ENCODE peak calls at places on chromosomes 1 and 21, in eight cellular contexts. J, W, Q, D, M, F, O and E are unnamed samples.

GRCh38 chr1:84930329-84930728 is 37.3 kb upstream of the LPAR3 start:
- DNase-seq in J (no peak), W (no peak), Q (no peak), D (no peak), M (no peak), F (no peak), O (no peak), E (no peak)

GRCh38 chr1:65310078-65310587 is 790 bp downstream of the DNAJC6 start:
- DNase-seq in J (peak), W (no peak), Q (no peak), D (no peak), M (no peak), F (no peak), O (no peak), E (no peak)

GRCh38 chr1:26412180-26412840 is 1.7 kb downstream of the LIN28A start:
- DNase-seq in J (no peak), W (no peak), Q (no peak), D (no peak), M (no peak), F (no peak), O (no peak), E (no peak)

GRCh38 chr1:15179485-15179883 is 25.9 kb downstream of the TMEM51 start:
- DNase-seq in J (no peak), W (no peak), Q (no peak), D (no peak), M (no peak), F (no peak), O (no peak), E (no peak)

GRCh38 chr21:16058896-16059295 is 329.1 kb downstream of the USP25 start:
- DNase-seq in J (no peak), W (no peak), Q (no peak), D (no peak), M (no peak), F (no peak), O (no peak), E (no peak)

GRCh38 chr1:205355054-205355453 is 1.7 kb downstream of the KLHDC8A start:
- DNase-seq in J (peak), W (peak), Q (no peak), D (no peak), M (no peak), F (peak), O (peak), E (no peak)

GRCh38 chr1:94894630-94895029 is 32.3 kb downstream of the CNN3 start:
- DNase-seq in J (no peak), W (no peak), Q (no peak), D (no peak), M (no peak), F (no peak), O (no peak), E (no peak)

GRCh38 chr1:224169876-224170275 is 13.2 kb upstream of the DEGS1 start:
- DNase-seq in J (no peak), W (no peak), Q (no peak), D (no peak), M (peak), F (no peak), O (no peak), E (no peak)

GRCh38 chr1:223832637-223832943 is 13.2 kb downstream of the TP53BP2 start:
- DNase-seq in J (no peak), W (no peak), Q (peak), D (no peak), M (no peak), F (no peak), O (no peak), E (no peak)

GRCh38 chr1:26288311-26288941 is 8.5 kb downstream of the SH3BGRL3 start:
- DNase-seq in J (peak), W (no peak), Q (peak), D (no peak), M (no peak), F (no peak), O (no peak), E (no peak)

GRCh38 chr1:236759252-236759859 is 35.7 kb upstream of the MTR start:
- DNase-seq in J (no peak), W (no peak), Q (peak), D (no peak), M (peak), F (peak), O (peak), E (peak)

GRCh38 chr21:41232055-41232454 is 64.1 kb downstream of the BACE2 start:
- DNase-seq in J (no peak), W (no peak), Q (no peak), D (no peak), M (no peak), F (no peak), O (no peak), E (no peak)

GRCh38 chr1:231557898-231558710 is 29.6 kb downstream of the TSNAX start:
- DNase-seq in J (no peak), W (no peak), Q (no peak), D (no peak), M (peak), F (peak), O (no peak), E (no peak)

GRCh38 chr1:174815036-174815435 is 184.7 kb upstream of the CACYBP start:
- DNase-seq in J (no peak), W (no peak), Q (peak), D (no peak), M (peak), F (peak), O (peak), E (no peak)

GRCh38 chr1:157042852-157043251 is 2.7 kb downstream of the ARHGEF11 start:
- DNase-seq in J (no peak), W (no peak), Q (no peak), D (no peak), M (no peak), F (peak), O (peak), E (no peak)

GRCh38 chr1:92029241-92029922 is 403 bp upstream of the EPHX4 start:
- DNase-seq in J (no peak), W (no peak), Q (no peak), D (no peak), M (no peak), F (no peak), O (peak), E (no peak)

GRCh38 chr1:31576201-31576669 is at the start of gene TINAGL1:
- DNase-seq in J (peak), W (peak), Q (no peak), D (peak), M (peak), F (no peak), O (no peak), E (no peak)
- H3K4me3 ChIP-seq in J (peak), W (peak), Q (no peak), D (peak), M (peak), F (peak), O (peak), E (no peak)

GRCh38 chr1:182054698-182055326 is 6.7 kb downstream of the ZNF648 start:
- DNase-seq in J (peak), W (no peak), Q (peak), D (no peak), M (peak), F (peak), O (no peak), E (no peak)
- TF ChIP-seq CTCF in J (peak), W (no peak), Q (peak), D (peak), M (peak), F (peak), O (no peak), E (peak)

DNA sequence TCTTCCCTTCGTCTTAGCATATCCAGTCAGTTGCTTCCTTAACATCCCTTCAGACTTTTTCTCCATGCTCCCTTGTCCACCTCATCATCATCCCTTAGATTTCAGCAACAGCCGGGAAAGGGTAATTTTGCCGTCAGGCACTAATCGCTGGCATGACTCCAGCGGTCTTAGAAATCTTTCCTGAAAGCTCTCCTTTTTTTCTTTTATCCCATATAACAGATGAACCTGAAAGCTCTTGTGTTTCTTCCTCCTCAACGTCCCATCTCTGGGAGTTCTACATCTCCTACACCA is 10.4 kb upstream of the BOLA1 start:
- DNase-seq in J (no peak), W (no peak), Q (no peak), D (peak), M (peak), F (peak), O (peak), E (no peak)
- H3K4me3 ChIP-seq in J (peak), W (no peak), Q (peak), D (peak), M (peak), F (peak), O (peak), E (peak)

DNA sequence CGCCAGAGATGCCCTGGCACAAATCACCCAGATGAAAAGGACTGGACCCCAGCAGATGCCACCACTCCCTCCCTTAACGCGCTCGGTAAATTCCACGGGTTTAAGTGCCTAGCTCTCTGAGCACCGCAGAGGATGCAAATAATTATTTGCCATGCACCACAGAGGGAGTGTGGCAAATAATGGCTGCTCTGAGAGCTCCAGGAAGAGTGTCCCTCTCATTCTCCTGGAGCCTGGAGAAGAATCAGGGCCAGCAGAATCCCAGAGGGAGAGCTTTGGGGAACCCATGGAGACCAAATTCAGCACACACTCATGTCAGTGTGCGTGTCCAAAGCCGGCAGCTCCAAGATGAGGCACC is 667 bp downstream of the HHIPL2 start:
- DNase-seq in J (no peak), W (no peak), Q (no peak), D (no peak), M (no peak), F (no peak), O (no peak), E (no peak)
- TF ChIP-seq CTCF in J (no peak), W (no peak), Q (no peak), D (no peak), M (no peak), F (no peak), O (no peak), E (no peak)

GRCh38 chr1:54302549-54302948 is 102.6 kb downstream of the MRPL37 start:
- DNase-seq in J (no peak), W (no peak), Q (no peak), D (no peak), M (no peak), F (no peak), O (no peak), E (no peak)
- H3K4me3 ChIP-seq in J (no peak), W (no peak), Q (no peak), D (no peak), M (no peak), F (no peak), O (no peak), E (no peak)